ENCODE peak calls at places on chromosomes 12 and 14, in nine cellular contexts. E, R, J, U, F, L, W, P and B are unnamed samples.

GRCh38 chr14:73732006-73732405 is 17.8 kb upstream of the PNMA1 start:
- DNase-seq in F (no peak), P (no peak), W (no peak), L (no peak), R (no peak), J (no peak), U (no peak), E (no peak), B (no peak)

GRCh38 chr12:132487311-132487741 is 2.6 kb upstream of the FBRSL1 start:
- DNase-seq in F (no peak), R (no peak), L (no peak), E (no peak), U (no peak), P (no peak), W (no peak), J (no peak), B (no peak)

GRCh38 chr12:44507471-44507870 is 368.6 kb downstream of the NELL2 start:
- DNase-seq in U (no peak), F (no peak), R (no peak), W (no peak), L (no peak), P (no peak), J (no peak), E (no peak), B (no peak)

GRCh38 chr12:57603758-57604453 is 718 bp upstream of the DTX3 start:
- DNase-seq in P (no peak), E (peak), R (no peak), J (peak), W (no peak), L (no peak), U (no peak), F (no peak), B (no peak)

GRCh38 chr14:23513005-23513412 is 38.6 kb downstream of the ZFHX2 start:
- DNase-seq in P (no peak), W (peak), F (no peak), U (peak), J (no peak), E (no peak), L (no peak), R (no peak), B (no peak)

GRCh38 chr12:112543666-112544185 is 125.0 kb downstream of the PTPN11 start:
- DNase-seq in P (no peak), L (no peak), U (no peak), E (no peak), J (no peak), W (no peak), F (no peak), R (no peak), B (no peak)

GRCh38 chr14:51704465-51705050 is 52.8 kb downstream of the FRMD6 start:
- DNase-seq in E (no peak), R (no peak), U (no peak), P (no peak), W (no peak), L (no peak), J (peak), F (peak), B (no peak)

GRCh38 chr12:108642269-108642870 is 8.7 kb upstream of the SELPLG start:
- DNase-seq in R (no peak), U (no peak), W (no peak), F (no peak), P (no peak), J (no peak), L (no peak), E (no peak), B (no peak)

GRCh38 chr12:71780207-71780822 is 25.7 kb downstream of the RAB21 start:
- DNase-seq in P (no peak), F (no peak), W (peak), J (peak), L (peak), E (no peak), U (peak), R (peak), B (peak)

GRCh38 chr12:10283028-10283427 is 24.6 kb upstream of the KLRD1 start:
- DNase-seq in R (no peak), J (no peak), L (no peak), P (no peak), W (peak), U (no peak), E (no peak), F (no peak), B (no peak)

GRCh38 chr12:49959570-49960473 is 1.9 kb upstream of the AQP5 start:
- DNase-seq in W (no peak), R (no peak), U (no peak), L (no peak), F (peak), P (no peak), J (peak), E (no peak), B (no peak)

GRCh38 chr12:121657305-121658008 is 12.0 kb downstream of the MORN3 start:
- DNase-seq in U (no peak), J (no peak), E (no peak), L (no peak), W (no peak), R (peak), F (no peak), P (no peak), B (no peak)

GRCh38 chr12:42237052-42237852 is 796 bp downstream of the YAF2 start:
- DNase-seq in U (peak), L (peak), R (peak), W (peak), E (peak), F (peak), P (peak), J (peak), B (peak)

GRCh38 chr12:120015313-120015712 is 26.3 kb downstream of the BICDL1 start:
- DNase-seq in F (no peak), W (no peak), E (no peak), J (no peak), U (no peak), L (peak), R (peak), P (no peak), B (no peak)

GRCh38 chr12:15522574-15523187 is 200.4 kb downstream of the PTPRO start:
- DNase-seq in U (no peak), L (no peak), J (peak), F (no peak), R (peak), W (peak), E (no peak), P (no peak), B (no peak)

GRCh38 chr14:57526942-57527341 is 33.3 kb upstream of the CCDC198 start:
- DNase-seq in F (peak), P (no peak), E (no peak), W (no peak), R (peak), U (no peak), J (no peak), L (no peak), B (no peak)

GRCh38 chr12:68611094-68611818 is 557 bp downstream of the RAP1B start:
- DNase-seq in F (no peak), W (peak), L (peak), P (peak), J (peak), U (peak), R (peak), E (peak), B (peak)